ENCODE peak calls at places on chromosomes 12 and 14, in five cellular contexts. L is GM12891, J is astrocyte, V is HCT116, D is nucleus accumbens. F is an unnamed sample.

GRCh38 chr12:85874064-85874463 is at the start of gene NTS:
- DNase-seq in L (no peak), J (no peak), D (no peak), V (no peak), F (no peak)

GRCh38 chr12:112674539-112674938 is 117.0 kb upstream of the RPH3A start:
- DNase-seq in V (no peak), L (no peak), D (no peak), J (no peak), F (no peak)

GRCh38 chr12:91620949-91621348 is 438.3 kb upstream of the DCN start:
- DNase-seq in D (peak; percentile 17), J (no peak), V (no peak), L (no peak), F (no peak)

GRCh38 chr12:124379938-124380754 is 85.3 kb downstream of the RFLNA start:
- DNase-seq in L (no peak), V (no peak), J (peak; percentile 90), D (no peak), F (no peak)

GRCh38 chr14:102231476-102232347 is 73.3 kb downstream of the MOK start:
- DNase-seq in J (no peak), V (no peak), L (no peak), D (no peak), F (no peak)

GRCh38 chr12:52291267-52291935 is at the start of gene KRT81:
- DNase-seq in J (no peak), V (no peak), D (no peak), L (no peak), F (no peak)

GRCh38 chr14:50957296-50957695 is 13.0 kb upstream of the PYGL start:
- DNase-seq in J (peak; percentile 32), D (no peak), V (no peak), L (no peak), F (no peak)

GRCh38 chr12:23753627-23754358 is 195.7 kb downstream of the SOX5 start:
- DNase-seq in V (no peak), J (no peak), L (no peak), D (no peak), F (no peak)

F was measured in GM12892.